ENCODE peak calls at places on chromosome 2, in four cellular contexts. I is GM10248, W is suprapubic skin, Y is WTC11. Z is an unnamed sample.

GRCh38 chr2:115219296-115219695 is 776.9 kb downstream of the DPP10 start:
- DNase-seq in I (no peak), W (no peak), Y (no peak), Z (no peak)

GRCh38 chr2:46147626-46148368 is 149.4 kb upstream of the EPAS1 start:
- DNase-seq in I (no peak), W (no peak), Y (no peak), Z (no peak)

GRCh38 chr2:128754246-128754724 is 435.6 kb upstream of the HS6ST1 start:
- DNase-seq in I (peak), W (no peak), Y (no peak), Z (no peak)

GRCh38 chr2:230382108-230382507 is 33.9 kb upstream of the SP100 start:
- DNase-seq in I (no peak), W (no peak), Y (no peak), Z (no peak)

GRCh38 chr2:18749912-18750526 is 160.7 kb upstream of the NT5C1B start:
- DNase-seq in I (peak), W (no peak), Y (peak), Z (no peak)

GRCh38 chr2:128273469-128274081 is 45.1 kb downstream of the HS6ST1 start:
- DNase-seq in I (no peak), W (peak), Y (no peak), Z (no peak)

GRCh38 chr2:11785611-11785940 is 39.1 kb downstream of the LPIN1 start:
- DNase-seq in I (no peak), W (no peak), Y (no peak), Z (no peak)

GRCh38 chr2:36750101-36750500 is 53.6 kb downstream of the VIT start:
- DNase-seq in I (no peak), W (no peak), Y (no peak), Z (no peak)

GRCh38 chr2:127117603-127118002 is 10.6 kb upstream of the BIN1 start:
- DNase-seq in I (no peak), W (no peak), Y (no peak), Z (peak)

GRCh38 chr2:71235930-71236587 is 9.2 kb upstream of the PAIP2B start:
- DNase-seq in I (no peak), W (no peak), Y (peak), Z (no peak)

GRCh38 chr2:96209729-96210085 is 1.1 kb upstream of the STARD7 start:
- DNase-seq in I (no peak), W (no peak), Y (no peak), Z (no peak)
- TF ChIP-seq CTCF in I (no peak), W (no peak), Y (no peak), Z (no peak)

GRCh38 chr2:216633616-216634316 is 546 bp downstream of the IGFBP2 start:
- DNase-seq in I (no peak), W (no peak), Y (peak), Z (peak)
- TF ChIP-seq CTCF in I (no peak), W (no peak), Y (no peak), Z (no peak)

GRCh38 chr2:186772579-186772978 is 76.4 kb downstream of the ZSWIM2 start:
- DNase-seq in I (no peak), W (no peak), Y (no peak), Z (no peak)
- TF ChIP-seq CTCF in I (no peak), W (no peak), Y (no peak), Z (no peak)

GRCh38 chr2:26244479-26245230 is at the start of the genes HADHA and HADHB:
- DNase-seq in I (peak), W (peak), Y (peak), Z (peak)
- TF ChIP-seq CTCF in I (peak), W (peak), Y (no peak), Z (peak)

DNA sequence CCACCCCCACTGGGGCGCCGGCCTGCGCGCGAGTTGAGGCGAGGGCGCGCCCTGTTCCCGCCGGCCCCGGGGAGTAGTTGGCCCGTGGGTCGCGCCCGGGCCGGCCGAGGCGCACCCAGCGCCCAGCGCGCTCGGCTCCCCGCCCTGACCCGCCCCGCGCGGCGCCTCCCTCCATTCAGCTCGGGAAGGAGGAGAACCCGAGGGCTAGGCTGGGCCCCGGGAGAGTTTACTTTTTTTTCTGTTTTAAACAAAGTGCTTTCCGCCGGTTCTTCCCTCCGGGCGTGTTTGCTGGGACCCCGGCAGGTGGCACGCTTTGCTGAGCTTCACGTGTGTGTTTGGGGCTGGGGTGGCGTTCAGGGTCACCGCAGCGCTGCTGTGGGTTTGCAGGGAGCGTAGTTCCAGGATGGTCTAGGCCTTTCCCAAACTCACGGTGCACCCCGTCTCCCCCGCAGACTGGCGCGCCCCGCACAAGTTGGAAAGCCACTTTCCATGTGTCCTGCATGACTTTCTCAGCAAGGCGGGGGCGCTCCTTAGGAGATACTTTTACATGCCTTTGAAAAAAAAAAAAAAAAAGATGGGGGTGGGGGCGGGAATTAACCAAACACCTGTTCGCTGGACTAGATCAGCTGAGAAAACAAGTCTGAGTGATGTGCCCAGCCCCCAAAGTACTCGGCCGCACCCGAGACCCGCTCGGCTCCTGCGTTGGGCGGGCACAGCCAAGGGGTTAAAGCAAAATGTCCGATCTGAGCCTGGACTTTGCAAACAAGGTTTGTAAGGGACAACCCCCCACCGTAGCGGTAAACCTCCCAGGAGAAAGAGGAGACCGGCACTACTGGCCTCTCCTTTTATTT is 829 bp downstream of the ITGA6 start:
- DNase-seq in I (no peak), W (no peak), Y (peak), Z (peak)
- TF ChIP-seq CTCF in I (no peak), W (no peak), Y (no peak), Z (no peak)

Z was measured in type B pancreatic cell.